ENCODE peak calls at places on chromosomes 11 and 22, in ten cellular contexts. U is left ventricle myocardium inferior, H is H4, X is transverse colon, R is GM12891, O is H54, L is AG08395, G is chondrocyte, P is neuronal stem cell, Z is BE2C. W is an unnamed sample.

GRCh38 chr11:129591527-129591926 is 215.9 kb downstream of the BARX2 start:
- DNase-seq in R (no peak), X (no peak), G (no peak), Z (no peak), L (no peak), U (no peak), P (no peak), H (no peak), O (no peak), W (no peak)

GRCh38 chr11:12171921-12172320 is 61.5 kb downstream of the MICAL2 start:
- DNase-seq in O (no peak), L (no peak), U (no peak), G (no peak), H (no peak), R (no peak), X (no peak), Z (no peak), P (no peak), W (no peak)

GRCh38 chr11:19307498-19307897 is 66.8 kb upstream of the E2F8 start:
- DNase-seq in L (no peak), O (no peak), R (no peak), X (no peak), P (no peak), G (no peak), Z (no peak), H (no peak), U (no peak), W (no peak)

GRCh38 chr22:24894998-24895397 is 51.5 kb downstream of the LHFPL7 start:
- DNase-seq in O (peak), U (peak), L (peak), P (no peak), X (peak), Z (peak), G (no peak), H (peak), R (no peak), W (no peak)

GRCh38 chr11:79437274-79437980 is 3.4 kb downstream of the TENM4 start:
- DNase-seq in Z (peak), L (peak), H (no peak), G (no peak), P (peak), R (no peak), O (peak), U (peak), X (peak), W (peak)

GRCh38 chr22:38316340-38317236 is 645 bp downstream of the CSNK1E start:
- DNase-seq in U (peak), G (no peak), Z (peak), H (no peak), R (peak), X (peak), L (peak), O (peak), P (no peak), W (peak)

GRCh38 chr11:86515297-86516094 is 140.8 kb downstream of the CCDC81 start:
- DNase-seq in H (peak), X (no peak), R (no peak), Z (no peak), P (no peak), O (no peak), L (peak), U (no peak), G (no peak), W (peak)

GRCh38 chr22:19176175-19176630 is 2.3 kb downstream of the SLC25A1 start:
- DNase-seq in X (no peak), H (no peak), R (no peak), O (no peak), L (no peak), Z (peak), G (no peak), P (no peak), U (no peak), W (no peak)

GRCh38 chr11:61173456-61173855 is 12.2 kb upstream of the VPS37C start:
- DNase-seq in Z (no peak), X (no peak), R (no peak), H (no peak), G (no peak), L (peak), P (no peak), O (no peak), U (no peak), W (no peak)

GRCh38 chr11:91790346-91790745 is 434.3 kb upstream of the FAT3 start:
- DNase-seq in Z (peak), U (no peak), X (no peak), G (no peak), R (no peak), L (no peak), H (no peak), O (no peak), P (no peak), W (no peak)

GRCh38 chr11:2802389-2803185 is 83.0 kb downstream of the CDKN1C start:
- DNase-seq in O (no peak), L (no peak), R (no peak), U (peak), H (no peak), Z (peak), P (no peak), X (peak), G (peak), W (no peak)

GRCh38 chr22:39292561-39293074 is 26.8 kb downstream of the RPL3 start:
- DNase-seq in Z (peak), R (no peak), G (peak), P (peak), U (peak), X (peak), L (peak), O (peak), H (peak), W (peak)

GRCh38 chr11:96969251-96969650 is 579.4 kb downstream of the JRKL start:
- DNase-seq in Z (no peak), L (no peak), H (peak), G (no peak), P (no peak), O (no peak), U (no peak), X (no peak), R (no peak), W (no peak)

GRCh38 chr11:68798221-68798813 is 43.4 kb downstream of the CPT1A start:
- DNase-seq in P (peak), H (no peak), L (peak), X (peak), U (no peak), Z (peak), R (no peak), O (no peak), G (no peak), W (peak)

GRCh38 chr11:83970061-83970671 is 684.0 kb upstream of the CCDC90B start:
- DNase-seq in L (no peak), X (no peak), R (no peak), P (no peak), U (no peak), G (no peak), Z (no peak), H (no peak), O (no peak), W (no peak)

GRCh38 chr22:37196539-37197450 is 8.7 kb upstream of the C1QTNF6 start:
- DNase-seq in R (no peak), P (no peak), Z (peak), L (peak), G (peak), X (peak), H (peak), O (peak), U (peak), W (no peak)

GRCh38 chr11:72037554-72038311 is 39.0 kb downstream of the IL18BP start:
- DNase-seq in H (no peak), U (peak), L (no peak), P (no peak), Z (no peak), O (no peak), X (no peak), G (no peak), R (no peak), W (no peak)